ENCODE peak calls at places on chromosomes 1 and 21, in six cellular contexts. One of them, this sample, is unnamed.

GRCh38 chr1:219220945-219221344 is 47.3 kb downstream of the LYPLAL1 start:
- DNase-seq in H4: peak
- DNase-seq in AG10803: no peak
- DNase-seq in left ventricle myocardium inferior: no peak
- DNase-seq in CD8-positive, alpha-beta memory T cell: no peak
- DNase-seq in stimulated activated CD4-positive, alpha-beta T cell treated with anti-CD3 and anti-CD28 coated beads, Interleukin-12 subunit alpha, Interleukin-12 subunit beta, amount 100 ng/mL, for 48 hours: no peak
- DNase-seq in this sample: peak

GRCh38 chr1:35030338-35031102 is 1.2 kb downstream of the ZMYM6 start:
- DNase-seq in H4: no peak
- DNase-seq in AG10803: no peak
- DNase-seq in left ventricle myocardium inferior: no peak
- DNase-seq in CD8-positive, alpha-beta memory T cell: no peak
- DNase-seq in stimulated activated CD4-positive, alpha-beta T cell treated with anti-CD3 and anti-CD28 coated beads, Interleukin-12 subunit alpha, Interleukin-12 subunit beta, amount 100 ng/mL, for 48 hours: no peak
- DNase-seq in this sample: no peak

GRCh38 chr1:57857809-57858208 is 433.9 kb upstream of the DAB1 start:
- DNase-seq in H4: no peak
- DNase-seq in AG10803: no peak
- DNase-seq in left ventricle myocardium inferior: no peak
- DNase-seq in CD8-positive, alpha-beta memory T cell: no peak
- DNase-seq in stimulated activated CD4-positive, alpha-beta T cell treated with anti-CD3 and anti-CD28 coated beads, Interleukin-12 subunit alpha, Interleukin-12 subunit beta, amount 100 ng/mL, for 48 hours: no peak
- DNase-seq in this sample: no peak

GRCh38 chr1:117563492-117563875 is 42.4 kb upstream of the TENT5C start:
- DNase-seq in H4: no peak
- DNase-seq in AG10803: no peak
- DNase-seq in left ventricle myocardium inferior: no peak
- DNase-seq in CD8-positive, alpha-beta memory T cell: no peak
- DNase-seq in stimulated activated CD4-positive, alpha-beta T cell treated with anti-CD3 and anti-CD28 coated beads, Interleukin-12 subunit alpha, Interleukin-12 subunit beta, amount 100 ng/mL, for 48 hours: no peak
- DNase-seq in this sample: no peak

GRCh38 chr1:247291835-247292561 is 36.1 kb downstream of the VN1R5 start:
- DNase-seq in H4: no peak
- DNase-seq in AG10803: no peak
- DNase-seq in left ventricle myocardium inferior: no peak
- DNase-seq in CD8-positive, alpha-beta memory T cell: no peak
- DNase-seq in stimulated activated CD4-positive, alpha-beta T cell treated with anti-CD3 and anti-CD28 coated beads, Interleukin-12 subunit alpha, Interleukin-12 subunit beta, amount 100 ng/mL, for 48 hours: no peak
- DNase-seq in this sample: no peak

GRCh38 chr1:216456682-216457081 is 33.4 kb upstream of the USH2A start:
- DNase-seq in H4: peak
- DNase-seq in AG10803: peak
- DNase-seq in left ventricle myocardium inferior: no peak
- DNase-seq in CD8-positive, alpha-beta memory T cell: no peak
- DNase-seq in stimulated activated CD4-positive, alpha-beta T cell treated with anti-CD3 and anti-CD28 coated beads, Interleukin-12 subunit alpha, Interleukin-12 subunit beta, amount 100 ng/mL, for 48 hours: no peak
- DNase-seq in this sample: peak

GRCh38 chr1:6118415-6118814 is 61.7 kb downstream of the CHD5 start:
- DNase-seq in H4: no peak
- DNase-seq in AG10803: peak
- DNase-seq in left ventricle myocardium inferior: no peak
- DNase-seq in CD8-positive, alpha-beta memory T cell: no peak
- DNase-seq in stimulated activated CD4-positive, alpha-beta T cell treated with anti-CD3 and anti-CD28 coated beads, Interleukin-12 subunit alpha, Interleukin-12 subunit beta, amount 100 ng/mL, for 48 hours: no peak
- DNase-seq in this sample: no peak

GRCh38 chr1:52571783-52572182 is 18.9 kb upstream of the TUT4 start:
- DNase-seq in H4: peak
- DNase-seq in AG10803: peak
- DNase-seq in left ventricle myocardium inferior: no peak
- DNase-seq in CD8-positive, alpha-beta memory T cell: no peak
- DNase-seq in stimulated activated CD4-positive, alpha-beta T cell treated with anti-CD3 and anti-CD28 coated beads, Interleukin-12 subunit alpha, Interleukin-12 subunit beta, amount 100 ng/mL, for 48 hours: no peak
- DNase-seq in this sample: no peak

GRCh38 chr21:42636931-42637601 is 16.4 kb upstream of the PDE9A start:
- DNase-seq in H4: no peak
- DNase-seq in AG10803: no peak
- DNase-seq in left ventricle myocardium inferior: no peak
- DNase-seq in CD8-positive, alpha-beta memory T cell: no peak
- DNase-seq in stimulated activated CD4-positive, alpha-beta T cell treated with anti-CD3 and anti-CD28 coated beads, Interleukin-12 subunit alpha, Interleukin-12 subunit beta, amount 100 ng/mL, for 48 hours: no peak
- DNase-seq in this sample: no peak

GRCh38 chr1:17696417-17697301 is 58.5 kb upstream of the ACTL8 start:
- DNase-seq in H4: peak
- DNase-seq in AG10803: peak
- DNase-seq in left ventricle myocardium inferior: no peak
- DNase-seq in CD8-positive, alpha-beta memory T cell: no peak
- DNase-seq in stimulated activated CD4-positive, alpha-beta T cell treated with anti-CD3 and anti-CD28 coated beads, Interleukin-12 subunit alpha, Interleukin-12 subunit beta, amount 100 ng/mL, for 48 hours: no peak
- DNase-seq in this sample: peak

GRCh38 chr1:111587509-111588174 is 31.9 kb upstream of the RAP1A start:
- DNase-seq in H4: no peak
- DNase-seq in AG10803: no peak
- DNase-seq in left ventricle myocardium inferior: no peak
- DNase-seq in CD8-positive, alpha-beta memory T cell: no peak
- DNase-seq in stimulated activated CD4-positive, alpha-beta T cell treated with anti-CD3 and anti-CD28 coated beads, Interleukin-12 subunit alpha, Interleukin-12 subunit beta, amount 100 ng/mL, for 48 hours: no peak
- DNase-seq in this sample: no peak

GRCh38 chr1:239987103-239987745 is 104.5 kb upstream of the FMN2 start:
- DNase-seq in H4: peak
- DNase-seq in AG10803: peak
- DNase-seq in left ventricle myocardium inferior: no peak
- DNase-seq in CD8-positive, alpha-beta memory T cell: no peak
- DNase-seq in stimulated activated CD4-positive, alpha-beta T cell treated with anti-CD3 and anti-CD28 coated beads, Interleukin-12 subunit alpha, Interleukin-12 subunit beta, amount 100 ng/mL, for 48 hours: no peak
- DNase-seq in this sample: peak

GRCh38 chr1:31669786-31670582 is 25.3 kb upstream of the PEF1 start:
- DNase-seq in H4: peak
- DNase-seq in AG10803: peak
- DNase-seq in left ventricle myocardium inferior: peak
- DNase-seq in CD8-positive, alpha-beta memory T cell: no peak
- DNase-seq in stimulated activated CD4-positive, alpha-beta T cell treated with anti-CD3 and anti-CD28 coated beads, Interleukin-12 subunit alpha, Interleukin-12 subunit beta, amount 100 ng/mL, for 48 hours: no peak
- DNase-seq in this sample: peak

GRCh38 chr1:93021539-93022134 is 57.4 kb upstream of the MTF2 start:
- DNase-seq in H4: peak
- DNase-seq in AG10803: peak
- DNase-seq in left ventricle myocardium inferior: no peak
- DNase-seq in CD8-positive, alpha-beta memory T cell: no peak
- DNase-seq in stimulated activated CD4-positive, alpha-beta T cell treated with anti-CD3 and anti-CD28 coated beads, Interleukin-12 subunit alpha, Interleukin-12 subunit beta, amount 100 ng/mL, for 48 hours: no peak
- DNase-seq in this sample: no peak

GRCh38 chr1:7384121-7384520 is 387.0 kb upstream of the VAMP3 start:
- DNase-seq in H4: no peak
- DNase-seq in AG10803: no peak
- DNase-seq in left ventricle myocardium inferior: peak
- DNase-seq in CD8-positive, alpha-beta memory T cell: no peak
- DNase-seq in stimulated activated CD4-positive, alpha-beta T cell treated with anti-CD3 and anti-CD28 coated beads, Interleukin-12 subunit alpha, Interleukin-12 subunit beta, amount 100 ng/mL, for 48 hours: no peak
- DNase-seq in this sample: no peak

GRCh38 chr1:221667504-221667903 is 74.4 kb downstream of the DUSP10 start:
- DNase-seq in H4: peak
- DNase-seq in AG10803: peak
- DNase-seq in left ventricle myocardium inferior: no peak
- DNase-seq in CD8-positive, alpha-beta memory T cell: no peak
- DNase-seq in stimulated activated CD4-positive, alpha-beta T cell treated with anti-CD3 and anti-CD28 coated beads, Interleukin-12 subunit alpha, Interleukin-12 subunit beta, amount 100 ng/mL, for 48 hours: no peak
- DNase-seq in this sample: peak

GRCh38 chr21:46304955-46305354 is 18.7 kb downstream of the C21orf58 start:
- DNase-seq in H4: no peak
- DNase-seq in AG10803: no peak
- DNase-seq in left ventricle myocardium inferior: no peak
- DNase-seq in CD8-positive, alpha-beta memory T cell: no peak
- DNase-seq in stimulated activated CD4-positive, alpha-beta T cell treated with anti-CD3 and anti-CD28 coated beads, Interleukin-12 subunit alpha, Interleukin-12 subunit beta, amount 100 ng/mL, for 48 hours: no peak
- DNase-seq in this sample: no peak

GRCh38 chr21:38819719-38820147 is 14.0 kb downstream of the ETS2 start:
- DNase-seq in H4: peak
- DNase-seq in AG10803: peak
- DNase-seq in left ventricle myocardium inferior: no peak
- DNase-seq in CD8-positive, alpha-beta memory T cell: no peak
- DNase-seq in stimulated activated CD4-positive, alpha-beta T cell treated with anti-CD3 and anti-CD28 coated beads, Interleukin-12 subunit alpha, Interleukin-12 subunit beta, amount 100 ng/mL, for 48 hours: no peak
- DNase-seq in this sample: peak

GRCh38 chr1:235532350-235532749 is 28.1 kb upstream of the B3GALNT2 start:
- DNase-seq in H4: no peak
- DNase-seq in AG10803: peak
- DNase-seq in left ventricle myocardium inferior: no peak
- DNase-seq in CD8-positive, alpha-beta memory T cell: no peak
- DNase-seq in stimulated activated CD4-positive, alpha-beta T cell treated with anti-CD3 and anti-CD28 coated beads, Interleukin-12 subunit alpha, Interleukin-12 subunit beta, amount 100 ng/mL, for 48 hours: no peak
- DNase-seq in this sample: peak

GRCh38 chr1:115330480-115331013 is 7.5 kb downstream of the NGF start:
- DNase-seq in H4: no peak
- DNase-seq in AG10803: peak
- DNase-seq in left ventricle myocardium inferior: no peak
- DNase-seq in CD8-positive, alpha-beta memory T cell: no peak
- DNase-seq in stimulated activated CD4-positive, alpha-beta T cell treated with anti-CD3 and anti-CD28 coated beads, Interleukin-12 subunit alpha, Interleukin-12 subunit beta, amount 100 ng/mL, for 48 hours: no peak
- DNase-seq in this sample: peak

GRCh38 chr1:173424786-173425407 is 52.2 kb upstream of the PRDX6 start:
- DNase-seq in H4: no peak
- DNase-seq in AG10803: no peak
- DNase-seq in left ventricle myocardium inferior: no peak
- DNase-seq in CD8-positive, alpha-beta memory T cell: no peak
- DNase-seq in stimulated activated CD4-positive, alpha-beta T cell treated with anti-CD3 and anti-CD28 coated beads, Interleukin-12 subunit alpha, Interleukin-12 subunit beta, amount 100 ng/mL, for 48 hours: no peak
- DNase-seq in this sample: no peak

GRCh38 chr1:153651771-153652170 is 6.7 kb upstream of the SNAPIN start:
- DNase-seq in H4: no peak
- DNase-seq in AG10803: no peak
- DNase-seq in left ventricle myocardium inferior: no peak
- DNase-seq in CD8-positive, alpha-beta memory T cell: no peak
- DNase-seq in stimulated activated CD4-positive, alpha-beta T cell treated with anti-CD3 and anti-CD28 coated beads, Interleukin-12 subunit alpha, Interleukin-12 subunit beta, amount 100 ng/mL, for 48 hours: no peak
- DNase-seq in this sample: no peak

GRCh38 chr1:179706339-179706941 is 36.7 kb upstream of the FAM163A start:
- DNase-seq in H4: peak
- DNase-seq in AG10803: peak
- DNase-seq in left ventricle myocardium inferior: peak
- DNase-seq in CD8-positive, alpha-beta memory T cell: peak
- DNase-seq in stimulated activated CD4-positive, alpha-beta T cell treated with anti-CD3 and anti-CD28 coated beads, Interleukin-12 subunit alpha, Interleukin-12 subunit beta, amount 100 ng/mL, for 48 hours: peak
- DNase-seq in this sample: peak

GRCh38 chr1:90761156-90761555 is 44.1 kb upstream of the BARHL2 start:
- DNase-seq in H4: no peak
- DNase-seq in AG10803: no peak
- DNase-seq in left ventricle myocardium inferior: no peak
- DNase-seq in CD8-positive, alpha-beta memory T cell: no peak
- DNase-seq in stimulated activated CD4-positive, alpha-beta T cell treated with anti-CD3 and anti-CD28 coated beads, Interleukin-12 subunit alpha, Interleukin-12 subunit beta, amount 100 ng/mL, for 48 hours: no peak
- DNase-seq in this sample: no peak

GRCh38 chr1:215730600-215730999 is 163.5 kb downstream of the KCTD3 start:
- DNase-seq in H4: no peak
- DNase-seq in AG10803: no peak
- DNase-seq in left ventricle myocardium inferior: no peak
- DNase-seq in CD8-positive, alpha-beta memory T cell: no peak
- DNase-seq in stimulated activated CD4-positive, alpha-beta T cell treated with anti-CD3 and anti-CD28 coated beads, Interleukin-12 subunit alpha, Interleukin-12 subunit beta, amount 100 ng/mL, for 48 hours: no peak
- DNase-seq in this sample: no peak

GRCh38 chr1:6614019-6614952 is 755 bp downstream of the PHF13 start:
- DNase-seq in H4: no peak
- DNase-seq in AG10803: peak
- DNase-seq in left ventricle myocardium inferior: peak
- DNase-seq in CD8-positive, alpha-beta memory T cell: peak
- DNase-seq in stimulated activated CD4-positive, alpha-beta T cell treated with anti-CD3 and anti-CD28 coated beads, Interleukin-12 subunit alpha, Interleukin-12 subunit beta, amount 100 ng/mL, for 48 hours: no peak
- DNase-seq in this sample: no peak

GRCh38 chr1:216686860-216687545 is 36.2 kb downstream of the ESRRG start:
- DNase-seq in H4: peak
- DNase-seq in AG10803: peak
- DNase-seq in left ventricle myocardium inferior: no peak
- DNase-seq in CD8-positive, alpha-beta memory T cell: no peak
- DNase-seq in stimulated activated CD4-positive, alpha-beta T cell treated with anti-CD3 and anti-CD28 coated beads, Interleukin-12 subunit alpha, Interleukin-12 subunit beta, amount 100 ng/mL, for 48 hours: no peak
- DNase-seq in this sample: no peak

GRCh38 chr1:165496493-165496892 is 47.3 kb upstream of the LRRC52 start:
- DNase-seq in H4: no peak
- DNase-seq in AG10803: no peak
- DNase-seq in left ventricle myocardium inferior: no peak
- DNase-seq in CD8-positive, alpha-beta memory T cell: no peak
- DNase-seq in stimulated activated CD4-positive, alpha-beta T cell treated with anti-CD3 and anti-CD28 coated beads, Interleukin-12 subunit alpha, Interleukin-12 subunit beta, amount 100 ng/mL, for 48 hours: no peak
- DNase-seq in this sample: no peak

GRCh38 chr1:193850745-193851144 is 664.3 kb upstream of the B3GALT2 start:
- DNase-seq in H4: peak
- DNase-seq in AG10803: no peak
- DNase-seq in left ventricle myocardium inferior: no peak
- DNase-seq in CD8-positive, alpha-beta memory T cell: no peak
- DNase-seq in stimulated activated CD4-positive, alpha-beta T cell treated with anti-CD3 and anti-CD28 coated beads, Interleukin-12 subunit alpha, Interleukin-12 subunit beta, amount 100 ng/mL, for 48 hours: no peak
- DNase-seq in this sample: no peak